ENCODE peak calls at places on chromosomes 2 and 18, in ten cellular contexts. A is naive thymus-derived CD4-positive, alpha-beta T cell; V is breast epithelium; Y is lower lobe of right lung; G is adipocyte; Z is neural progenitor cell; T is right atrium auricular region; M is K562; P is heart right ventricle; K is spleen. U is an unnamed sample. For H3K36me3, the result is how much of the 10 kb centered on the place peaks cover.

GRCh38 chr2:192128655-192129054 is 66.1 kb downstream of the TMEFF2 start:
- DNase-seq in A (no peak), V (no peak), Y (no peak), G (no peak), Z (no peak), T (no peak), M (no peak), P (no peak), K (no peak), U (no peak)

GRCh38 chr2:30707304-30707903 is 99.8 kb downstream of the CAPN13 start:
- DNase-seq in A (no peak), V (no peak), Y (no peak), G (no peak), Z (no peak), T (no peak), M (no peak), P (no peak), K (no peak), U (no peak)

GRCh38 chr2:150621800-150622199 is 134.3 kb upstream of the RND3 start:
- DNase-seq in A (no peak), V (no peak), Y (no peak), G (peak), Z (no peak), T (no peak), M (no peak), P (no peak), K (no peak), U (no peak)

GRCh38 chr2:185208261-185208660 is 530.3 kb upstream of the FSIP2 start:
- DNase-seq in A (no peak), V (no peak), Y (no peak), G (peak), Z (peak), T (no peak), M (no peak), P (no peak), K (no peak), U (no peak)

GRCh38 chr2:236341721-236342120 is 77.5 kb upstream of the ASB18 start:
- DNase-seq in A (no peak), V (no peak), Y (no peak), G (no peak), Z (peak), T (peak), M (no peak), P (peak), K (no peak), U (no peak)

GRCh38 chr2:170396799-170397459 is 219.0 kb downstream of the MYO3B start:
- DNase-seq in A (peak), V (no peak), Y (no peak), G (peak), Z (no peak), T (no peak), M (no peak), P (no peak), K (no peak), U (no peak)

GRCh38 chr2:88048541-88048940 is 7.0 kb downstream of the KRCC1 start:
- DNase-seq in A (no peak), V (no peak), Y (no peak), G (no peak), Z (no peak), T (no peak), M (no peak), P (no peak), K (no peak), U (no peak)

GRCh38 chr2:158144914-158145625 is 43.4 kb downstream of the UPP2 start:
- DNase-seq in A (no peak), V (no peak), Y (no peak), G (no peak), Z (no peak), T (no peak), M (no peak), P (no peak), K (no peak), U (no peak)

GRCh38 chr2:241762933-241763369 is 13.7 kb upstream of the GAL3ST2 start:
- DNase-seq in A (no peak), V (no peak), Y (no peak), G (no peak), Z (no peak), T (no peak), M (peak), P (no peak), K (peak), U (peak)

GRCh38 chr2:173054466-173054865 is 21.2 kb upstream of the MAP3K20 start:
- DNase-seq in A (no peak), V (no peak), Y (no peak), G (peak), Z (no peak), T (no peak), M (no peak), P (no peak), K (no peak), U (no peak)

GRCh38 chr18:362914-363295 is 95.1 kb upstream of the THOC1 start:
- DNase-seq in A (no peak), V (no peak), Y (no peak), G (no peak), Z (peak), T (no peak), M (no peak), P (no peak), K (no peak), U (no peak)

GRCh38 chr2:219475697-219476604 is 22.7 kb upstream of the GMPPA start:
- DNase-seq in A (peak), V (peak), Y (peak), G (peak), Z (peak), T (peak), M (peak), P (peak), K (no peak), U (peak)

GRCh38 chr2:36395866-36396265 is 40.3 kb downstream of the CRIM1 start:
- DNase-seq in A (no peak), V (no peak), Y (no peak), G (no peak), Z (no peak), T (no peak), M (no peak), P (no peak), K (no peak), U (no peak)

GRCh38 chr18:57209697-57210096 is 62.8 kb downstream of the BOD1L2 start:
- DNase-seq in A (no peak), V (no peak), Y (no peak), G (no peak), Z (no peak), T (no peak), M (no peak), P (no peak), K (no peak), U (no peak)

GRCh38 chr2:127054996-127055785 is 51.8 kb downstream of the BIN1 start:
- DNase-seq in A (no peak), V (no peak), Y (no peak), G (no peak), Z (no peak), T (no peak), M (no peak), P (no peak), K (peak), U (no peak)

GRCh38 chr18:77557030-77557429 is 307.4 kb downstream of the GALR1 start:
- DNase-seq in A (no peak), V (no peak), Y (no peak), G (no peak), Z (peak), T (no peak), M (no peak), P (no peak), K (no peak), U (no peak)

GRCh38 chr2:98167916-98168315 is 80.9 kb downstream of the VWA3B start:
- DNase-seq in A (no peak), V (no peak), Y (no peak), G (no peak), Z (no peak), T (no peak), M (no peak), P (no peak), K (no peak), U (no peak)

GRCh38 chr2:107325983-107326786 is 440.2 kb upstream of the ST6GAL2 start:
- DNase-seq in A (no peak), V (no peak), Y (no peak), G (peak), Z (no peak), T (no peak), M (no peak), P (peak), K (no peak), U (no peak)

GRCh38 chr2:30566675-30567074 is 119.6 kb downstream of the LCLAT1 start:
- DNase-seq in A (no peak), V (no peak), Y (no peak), G (no peak), Z (no peak), T (no peak), M (no peak), P (no peak), K (no peak), U (no peak)

GRCh38 chr18:7926526-7926925 is 359.4 kb downstream of the PTPRM start:
- DNase-seq in A (no peak), V (no peak), Y (no peak), G (no peak), Z (peak), T (no peak), M (no peak), P (no peak), K (no peak), U (no peak)

GRCh38 chr2:52402128-52402527 is 1365.5 kb upstream of the CHAC2 start:
- DNase-seq in A (no peak), V (no peak), Y (no peak), G (no peak), Z (no peak), T (no peak), M (no peak), P (no peak), K (no peak), U (no peak)

GRCh38 chr18:11387880-11388279 is 221.5 kb upstream of the SLC35G4 start:
- DNase-seq in A (no peak), V (no peak), Y (no peak), G (no peak), Z (peak), T (no peak), M (peak), P (peak), K (no peak), U (peak)

GRCh38 chr2:45289018-45289417 is 279.8 kb upstream of the SIX2 start:
- DNase-seq in A (no peak), V (no peak), Y (no peak), G (no peak), Z (no peak), T (no peak), M (no peak), P (no peak), K (no peak), U (no peak)

GRCh38 chr2:175690113-175690716 is 311.9 kb downstream of the LNPK start:
- DNase-seq in A (peak), V (no peak), Y (no peak), G (peak), Z (peak), T (no peak), M (peak), P (peak), K (no peak), U (no peak)

GRCh38 chr2:179612108-179612507 is 249.3 kb downstream of the ZNF385B start:
- DNase-seq in A (no peak), V (no peak), Y (no peak), G (peak), Z (no peak), T (no peak), M (no peak), P (no peak), K (no peak), U (no peak)

GRCh38 chr2:102618452-102619413 is 620 bp upstream of the SLC9A2 start:
- DNase-seq in A (no peak), V (no peak), Y (peak), G (peak), Z (peak), T (no peak), M (peak), P (peak), K (peak), U (no peak)

GRCh38 chr2:15112216-15112615 is 448.9 kb downstream of the NBAS start:
- DNase-seq in A (peak), V (no peak), Y (no peak), G (peak), Z (peak), T (no peak), M (no peak), P (no peak), K (no peak), U (no peak)

GRCh38 chr18:67139899-67140298 is 376.6 kb downstream of the DSEL start:
- DNase-seq in A (no peak), V (no peak), Y (no peak), G (no peak), Z (no peak), T (no peak), M (no peak), P (no peak), K (no peak), U (no peak)

GRCh38 chr2:240765007-240765406 is 55.0 kb downstream of the KIF1A start:
- DNase-seq in A (no peak), V (no peak), Y (no peak), G (no peak), Z (no peak), T (no peak), M (no peak), P (no peak), K (no peak), U (no peak)

GRCh38 chr18:56168049-56168781 is 470.2 kb downstream of the TXNL1 start:
- DNase-seq in A (no peak), V (no peak), Y (no peak), G (peak), Z (peak), T (no peak), M (no peak), P (no peak), K (peak), U (no peak)

GRCh38 chr18:11368020-11368419 is 218.7 kb upstream of the PIEZO2 start:
- DNase-seq in A (no peak), V (no peak), Y (no peak), G (no peak), Z (no peak), T (no peak), M (no peak), P (no peak), K (no peak), U (no peak)

GRCh38 chr2:168338292-168338691 is 90.9 kb upstream of the STK39 start:
- DNase-seq in A (no peak), V (no peak), Y (no peak), G (no peak), Z (no peak), T (no peak), M (no peak), P (no peak), K (no peak), U (no peak)

GRCh38 chr18:63438181-63438580 is 15.9 kb upstream of the VPS4B start:
- DNase-seq in A (no peak), V (no peak), Y (no peak), G (no peak), Z (no peak), T (no peak), M (no peak), P (no peak), K (no peak), U (peak)

GRCh38 chr2:200703132-200703925 is 108.4 kb upstream of the BZW1 start:
- DNase-seq in A (peak), V (no peak), Y (no peak), G (peak), Z (peak), T (no peak), M (no peak), P (peak), K (no peak), U (no peak)

GRCh38 chr18:76913583-76913982 is 91.2 kb downstream of the ZNF236 start:
- DNase-seq in A (no peak), V (no peak), Y (no peak), G (no peak), Z (no peak), T (no peak), M (no peak), P (no peak), K (no peak), U (no peak)

GRCh38 chr2:17643031-17643615 is 102.6 kb downstream of the VSNL1 start:
- DNase-seq in A (no peak), V (no peak), Y (no peak), G (peak), Z (no peak), T (peak), M (peak), P (peak), K (no peak), U (peak)

GRCh38 chr2:241728627-241729026 is 5.8 kb upstream of the D2HGDH start:
- DNase-seq in A (no peak), V (no peak), Y (peak), G (no peak), Z (no peak), T (peak), M (no peak), P (peak), K (peak), U (peak)

GRCh38 chr2:227528803-227529202 is 56.8 kb downstream of the AGFG1 start:
- DNase-seq in A (no peak), V (no peak), Y (no peak), G (no peak), Z (no peak), T (no peak), M (no peak), P (no peak), K (no peak), U (no peak)
- H3K36me3 ChIP-seq in A (under half), V (under half), Y (half or more), G (half or more), Z (under half), T (half or more), M (half or more), P (under half), K (under half), U (under half)

DNA sequence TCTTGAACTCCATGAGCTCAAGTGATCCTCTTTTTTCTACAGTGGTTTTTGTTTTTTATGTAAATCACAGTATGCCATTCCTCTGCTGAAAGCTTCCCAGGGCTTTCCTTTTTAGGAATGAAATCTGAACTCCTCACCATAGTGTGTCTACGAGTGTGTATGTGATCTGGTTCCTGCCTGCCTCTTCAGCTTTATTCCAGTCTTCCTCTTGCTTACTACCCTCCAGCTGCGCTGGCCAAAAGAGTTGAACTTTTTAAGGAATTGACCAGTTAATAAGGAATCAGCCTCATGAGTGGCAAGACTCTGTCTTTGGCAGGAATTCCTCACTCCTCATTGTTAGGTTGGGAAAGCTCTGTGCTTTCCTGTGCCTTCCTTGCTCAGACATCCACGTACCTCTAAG is 4.0 kb downstream of the CCT7 start:
- DNase-seq in A (no peak), V (no peak), Y (no peak), G (no peak), Z (no peak), T (no peak), M (no peak), P (no peak), K (no peak), U (no peak)
- H3K36me3 ChIP-seq in A (under half), V (under half), Y (under half), G (under half), Z (under half), T (under half), M (half or more), P (under half), K (under half), U (under half)

GRCh38 chr18:54277899-54278298 is 8.6 kb downstream of the POLI start:
- DNase-seq in A (no peak), V (no peak), Y (no peak), G (no peak), Z (no peak), T (no peak), M (no peak), P (no peak), K (no peak), U (no peak)

GRCh38 chr18:54280206-54280550 is 10.9 kb downstream of the POLI start:
- DNase-seq in A (no peak), V (no peak), Y (no peak), G (no peak), Z (peak), T (no peak), M (no peak), P (no peak), K (no peak), U (no peak)

GRCh38 chr18:54279477-54280205 is 10.3 kb downstream of the POLI start:
- DNase-seq in A (no peak), V (no peak), Y (no peak), G (no peak), Z (no peak), T (no peak), M (no peak), P (no peak), K (no peak), U (no peak)

GRCh38 chr18:54284535-54284934 is 15.2 kb downstream of the POLI start:
- DNase-seq in A (no peak), V (no peak), Y (no peak), G (no peak), Z (no peak), T (no peak), M (no peak), P (no peak), K (no peak), U (no peak)

DNA sequence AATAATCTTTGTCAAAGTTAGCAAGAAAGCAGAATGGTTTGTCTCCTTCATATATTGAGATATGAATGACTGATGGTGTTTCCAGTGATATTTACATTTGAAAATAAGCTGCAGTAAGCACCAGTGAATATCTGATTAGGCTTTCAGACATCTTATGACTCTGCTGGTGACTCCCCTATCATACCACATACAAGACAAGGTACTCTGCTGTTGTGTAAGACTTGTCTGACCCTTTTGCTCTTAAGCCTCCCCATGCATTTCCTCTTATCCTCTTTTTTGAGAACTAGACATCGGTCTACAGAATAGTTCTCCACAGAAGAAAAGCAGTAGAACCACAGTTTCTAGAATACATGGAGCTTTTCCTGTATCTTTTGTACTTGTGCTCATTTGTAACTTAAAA is 9.3 kb downstream of the POLI start:
- DNase-seq in A (no peak), V (no peak), Y (no peak), G (no peak), Z (no peak), T (no peak), M (no peak), P (no peak), K (no peak), U (no peak)
- H3K36me3 ChIP-seq in A (under half), V (under half), Y (under half), G (half or more), Z (under half), T (under half), M (under half), P (under half), K (under half), U (under half)

GRCh38 chr18:50460691-50461090 is 85.8 kb downstream of the SKA1 start:
- DNase-seq in A (no peak), V (no peak), Y (no peak), G (no peak), Z (no peak), T (no peak), M (no peak), P (no peak), K (no peak), U (no peak)
- H3K36me3 ChIP-seq in A (under half), V (under half), Y (under half), G (under half), Z (under half), T (under half), M (under half), P (under half), K (under half), U (under half)

GRCh38 chr18:23548719-23549118 is 37.6 kb downstream of the NPC1 start:
- DNase-seq in A (no peak), V (no peak), Y (no peak), G (no peak), Z (no peak), T (no peak), M (no peak), P (no peak), K (no peak), U (no peak)
- H3K36me3 ChIP-seq in A (under half), V (under half), Y (half or more), G (half or more), Z (under half), T (half or more), M (half or more), P (under half), K (half or more), U (under half)

DNA sequence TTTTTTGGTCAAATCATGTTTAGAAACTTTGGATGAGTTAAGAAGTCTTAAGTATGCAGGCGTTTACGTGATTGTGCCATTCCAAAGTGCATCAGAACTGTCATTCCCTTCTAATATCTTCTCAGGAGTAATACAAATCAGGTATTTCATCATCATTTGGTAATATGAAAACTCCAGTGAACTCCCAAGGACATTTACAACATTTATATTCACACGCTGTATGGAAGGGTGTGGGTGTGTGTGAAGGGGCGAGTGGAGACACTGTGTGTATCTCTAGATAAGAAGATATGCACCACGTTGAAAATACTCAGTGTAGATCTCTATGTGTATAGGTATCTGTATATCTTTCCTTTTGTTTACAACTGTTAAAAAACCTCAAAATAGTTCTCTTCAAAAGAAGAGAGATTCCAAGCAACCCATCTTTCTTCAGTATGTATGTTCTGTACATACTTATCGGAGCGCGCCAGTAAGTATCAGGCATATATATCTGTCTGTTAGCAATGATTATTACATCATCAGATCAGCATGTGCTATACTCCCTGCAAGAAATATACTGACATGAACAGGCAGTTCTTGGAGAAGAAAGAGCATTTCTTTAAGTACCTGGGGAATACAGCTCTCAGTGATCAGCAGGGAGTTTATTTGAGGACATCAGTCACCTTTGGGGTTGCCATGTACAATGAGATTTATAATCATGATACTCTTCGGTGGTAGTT is 29.3 kb downstream of the COX7A2L start:
- DNase-seq in A (no peak), V (no peak), Y (no peak), G (peak), Z (no peak), T (no peak), M (no peak), P (no peak), K (no peak), U (no peak)
- H3K36me3 ChIP-seq in A (under half), V (under half), Y (half or more), G (half or more), Z (under half), T (under half), M (half or more), P (under half), K (half or more), U (under half)